ENCODE peak calls at places on chromosomes 5 and 9, in six cellular contexts. X, W, H, K, T and N are unnamed samples.

GRCh38 chr5:118553662-118554061 is 434.7 kb downstream of the DTWD2 start:
- DNase-seq in X (no peak), W (peak), H (no peak), K (peak), T (no peak), N (no peak)

GRCh38 chr5:117741655-117742226 is 1167.1 kb upstream of the SEMA6A start:
- DNase-seq in X (no peak), W (no peak), H (no peak), K (no peak), T (no peak), N (no peak)

GRCh38 chr5:93926831-93927600 is 185.6 kb upstream of the POU5F2 start:
- DNase-seq in X (no peak), W (no peak), H (no peak), K (peak), T (no peak), N (no peak)

GRCh38 chr5:134568761-134569725 is 43.6 kb downstream of the JADE2 start:
- DNase-seq in X (no peak), W (peak), H (peak), K (peak), T (peak), N (no peak)

GRCh38 chr5:174692982-174693422 is 31.4 kb upstream of the MSX2 start:
- DNase-seq in X (no peak), W (no peak), H (no peak), K (no peak), T (peak), N (no peak)

GRCh38 chr5:72314571-72315172 is 5.4 kb downstream of the MRPS27 start:
- DNase-seq in X (no peak), W (peak), H (no peak), K (peak), T (no peak), N (no peak)

GRCh38 chr5:82662340-82662739 is 384.2 kb upstream of the RPS23 start:
- DNase-seq in X (no peak), W (no peak), H (no peak), K (no peak), T (no peak), N (no peak)

GRCh38 chr5:18202147-18202546 is 567.9 kb downstream of the TAF11L14 start:
- DNase-seq in X (no peak), W (no peak), H (no peak), K (no peak), T (no peak), N (no peak)

GRCh38 chr5:148909766-148910165 is 83.4 kb downstream of the ADRB2 start:
- DNase-seq in X (no peak), W (peak), H (no peak), K (no peak), T (no peak), N (no peak)

GRCh38 chr5:124774002-124774318 is 27.5 kb upstream of the ZNF608 start:
- DNase-seq in X (no peak), W (no peak), H (no peak), K (no peak), T (no peak), N (no peak)

GRCh38 chr5:134136771-134137170 is 22.3 kb downstream of the TCF7 start:
- DNase-seq in X (no peak), W (no peak), H (peak), K (no peak), T (no peak), N (no peak)

GRCh38 chr9:29456940-29457339 is 1883.7 kb upstream of the C9orf72 start:
- DNase-seq in X (no peak), W (peak), H (no peak), K (no peak), T (no peak), N (no peak)

GRCh38 chr5:135242496-135243193 is 156.4 kb downstream of the MACROH2A1 start:
- DNase-seq in X (no peak), W (no peak), H (peak), K (peak), T (no peak), N (no peak)

GRCh38 chr5:27854243-27854852 is 816.0 kb upstream of the CDH9 start:
- DNase-seq in X (no peak), W (peak), H (no peak), K (no peak), T (no peak), N (no peak)

GRCh38 chr5:88875609-88876234 is 7.3 kb downstream of the MEF2C start:
- DNase-seq in X (no peak), W (peak), H (no peak), K (no peak), T (no peak), N (no peak)

GRCh38 chr9:130555968-130556367 is 23.4 kb upstream of the FUBP3 start:
- DNase-seq in X (no peak), W (peak), H (no peak), K (peak), T (no peak), N (no peak)

GRCh38 chr5:179303801-179304200 is 41.5 kb downstream of the ADAMTS2 start:
- DNase-seq in X (no peak), W (no peak), H (peak), K (no peak), T (no peak), N (no peak)

GRCh38 chr9:713046-713445 is 128.5 kb upstream of the DMRT1 start:
- DNase-seq in X (no peak), W (no peak), H (no peak), K (no peak), T (no peak), N (no peak)

GRCh38 chr5:89437450-89438435 is 554.8 kb upstream of the MEF2C start:
- DNase-seq in X (no peak), W (peak), H (no peak), K (peak), T (no peak), N (no peak)

GRCh38 chr5:71880531-71880930 is 161.5 kb downstream of the CARTPT start:
- DNase-seq in X (no peak), W (no peak), H (no peak), K (no peak), T (no peak), N (no peak)

GRCh38 chr5:38807570-38808461 is 38.0 kb upstream of the OSMR start:
- DNase-seq in X (no peak), W (peak), H (no peak), K (peak), T (no peak), N (no peak)

GRCh38 chr5:76604838-76605237 is 18.4 kb downstream of the F2RL2 start:
- DNase-seq in X (no peak), W (peak), H (no peak), K (peak), T (no peak), N (no peak)

GRCh38 chr9:79154806-79155205 is 417.0 kb upstream of the TLE4 start:
- DNase-seq in X (no peak), W (no peak), H (no peak), K (peak), T (no peak), N (no peak)

GRCh38 chr5:137145726-137146125 is 353.4 kb downstream of the SPOCK1 start:
- DNase-seq in X (no peak), W (no peak), H (no peak), K (peak), T (no peak), N (no peak)

GRCh38 chr5:75138674-75139073 is 86.3 kb upstream of the GCNT4 start:
- DNase-seq in X (no peak), W (no peak), H (no peak), K (no peak), T (no peak), N (no peak)

GRCh38 chr9:119771336-119771735 is 402.1 kb upstream of the BRINP1 start:
- DNase-seq in X (no peak), W (no peak), H (no peak), K (no peak), T (no peak), N (no peak)

GRCh38 chr9:100277166-100277979 is 75.4 kb downstream of the TEX10 start:
- DNase-seq in X (no peak), W (no peak), H (no peak), K (peak), T (no peak), N (no peak)

GRCh38 chr9:4592886-4593285 is 69.2 kb upstream of the PLPP6 start:
- DNase-seq in X (no peak), W (no peak), H (no peak), K (peak), T (no peak), N (no peak)

GRCh38 chr9:116234091-116234490 is 80.5 kb downstream of the PAPPA start:
- DNase-seq in X (no peak), W (peak), H (no peak), K (peak), T (no peak), N (no peak)

GRCh38 chr5:36370073-36370472 is 68.4 kb upstream of the RANBP3L start:
- DNase-seq in X (no peak), W (no peak), H (no peak), K (no peak), T (no peak), N (no peak)

GRCh38 chr5:36369092-36369737 is 67.5 kb upstream of the RANBP3L start:
- DNase-seq in X (no peak), W (peak), H (no peak), K (peak), T (no peak), N (no peak)

GRCh38 chr5:36366883-36367282 is 65.2 kb upstream of the RANBP3L start:
- DNase-seq in X (no peak), W (peak), H (no peak), K (peak), T (no peak), N (no peak)

GRCh38 chr5:36364473-36364872 is 62.8 kb upstream of the RANBP3L start:
- DNase-seq in X (no peak), W (no peak), H (no peak), K (no peak), T (no peak), N (no peak)

GRCh38 chr5:36367524-36367923 is 65.8 kb upstream of the RANBP3L start:
- DNase-seq in X (no peak), W (no peak), H (no peak), K (peak), T (no peak), N (no peak)
- TF ChIP-seq CTCF in X (no peak), W (no peak), H (no peak), K (no peak), T (no peak), N (no peak)

DNA sequence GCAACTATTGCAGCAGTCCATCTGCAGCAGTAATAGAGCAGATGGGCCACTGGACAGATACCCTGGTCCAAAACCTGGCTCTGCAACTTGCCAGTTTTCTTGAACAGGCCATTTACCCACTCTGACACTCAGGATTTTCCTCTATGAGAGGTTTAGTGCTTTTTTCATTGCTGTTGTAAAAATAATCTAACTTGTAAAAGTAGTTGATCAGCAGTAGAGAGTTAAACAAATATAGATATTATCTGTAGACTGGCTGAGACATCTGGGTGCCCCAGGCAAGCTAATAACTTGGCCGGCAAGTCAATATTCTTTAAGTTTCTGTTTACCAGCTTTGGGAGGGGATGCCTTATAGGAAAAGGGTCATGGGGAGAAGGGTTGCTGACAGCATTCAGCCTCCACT is 4.1 kb downstream of the DAPK1 start:
- DNase-seq in X (no peak), W (no peak), H (no peak), K (no peak), T (no peak), N (no peak)
- H3K4me3 ChIP-seq in X (no peak), W (no peak), H (no peak), K (no peak), T (no peak), N (no peak)

GRCh38 chr5:61009907-61010306 is 64.9 kb downstream of the NDUFAF2 start:
- DNase-seq in X (no peak), W (no peak), H (no peak), K (no peak), T (no peak), N (no peak)

GRCh38 chr5:61010759-61011460 is 65.9 kb downstream of the NDUFAF2 start:
- DNase-seq in X (no peak), W (peak), H (no peak), K (no peak), T (no peak), N (no peak)
- TF ChIP-seq CTCF in X (no peak), W (peak), H (no peak), K (peak), T (peak), N (no peak)

GRCh38 chr9:137030931-137031527 is 859 bp downstream of the FUT7 start:
- DNase-seq in X (no peak), W (no peak), H (no peak), K (no peak), T (no peak), N (no peak)
- H3K4me3 ChIP-seq in X (peak), W (no peak), H (no peak), K (no peak), T (no peak), N (no peak)

GRCh38 chr9:110583237-110583636 is 3.7 kb upstream of the SVEP1 start:
- DNase-seq in X (no peak), W (peak), H (no peak), K (peak), T (no peak), N (no peak)
- TF ChIP-seq CTCF in X (no peak), W (peak), H (peak), K (peak), T (no peak), N (no peak)

DNA sequence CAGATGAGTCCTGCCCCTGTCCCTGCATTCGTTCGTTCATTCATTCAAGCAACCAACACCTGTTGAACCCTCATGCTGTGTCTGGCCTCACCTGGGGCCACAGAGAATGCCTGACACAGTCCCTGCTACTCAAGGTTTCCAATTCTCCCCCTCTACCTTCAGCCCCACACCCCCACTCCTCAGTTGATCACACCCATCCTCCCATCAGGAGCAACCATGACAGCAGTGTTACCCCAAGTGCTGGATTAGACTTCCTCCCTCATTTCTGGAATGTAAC is 57.1 kb downstream of the SMIM23 start:
- DNase-seq in X (no peak), W (no peak), H (no peak), K (no peak), T (no peak), N (no peak)
- H3K4me3 ChIP-seq in X (no peak), W (no peak), H (no peak), K (no peak), T (no peak), N (no peak)

GRCh38 chr9:133591985-133592384 is 17.2 kb downstream of the FAM163B start:
- DNase-seq in X (no peak), W (no peak), H (no peak), K (no peak), T (no peak), N (no peak)

GRCh38 chr9:133591116-133591910 is 17.9 kb downstream of the FAM163B start:
- DNase-seq in X (no peak), W (no peak), H (no peak), K (no peak), T (no peak), N (no peak)

GRCh38 chr9:133590231-133590855 is 18.8 kb downstream of the FAM163B start:
- DNase-seq in X (no peak), W (no peak), H (no peak), K (no peak), T (no peak), N (no peak)

GRCh38 chr9:133587466-133587865 is 21.7 kb downstream of the FAM163B start:
- DNase-seq in X (no peak), W (no peak), H (no peak), K (no peak), T (no peak), N (no peak)

DNA sequence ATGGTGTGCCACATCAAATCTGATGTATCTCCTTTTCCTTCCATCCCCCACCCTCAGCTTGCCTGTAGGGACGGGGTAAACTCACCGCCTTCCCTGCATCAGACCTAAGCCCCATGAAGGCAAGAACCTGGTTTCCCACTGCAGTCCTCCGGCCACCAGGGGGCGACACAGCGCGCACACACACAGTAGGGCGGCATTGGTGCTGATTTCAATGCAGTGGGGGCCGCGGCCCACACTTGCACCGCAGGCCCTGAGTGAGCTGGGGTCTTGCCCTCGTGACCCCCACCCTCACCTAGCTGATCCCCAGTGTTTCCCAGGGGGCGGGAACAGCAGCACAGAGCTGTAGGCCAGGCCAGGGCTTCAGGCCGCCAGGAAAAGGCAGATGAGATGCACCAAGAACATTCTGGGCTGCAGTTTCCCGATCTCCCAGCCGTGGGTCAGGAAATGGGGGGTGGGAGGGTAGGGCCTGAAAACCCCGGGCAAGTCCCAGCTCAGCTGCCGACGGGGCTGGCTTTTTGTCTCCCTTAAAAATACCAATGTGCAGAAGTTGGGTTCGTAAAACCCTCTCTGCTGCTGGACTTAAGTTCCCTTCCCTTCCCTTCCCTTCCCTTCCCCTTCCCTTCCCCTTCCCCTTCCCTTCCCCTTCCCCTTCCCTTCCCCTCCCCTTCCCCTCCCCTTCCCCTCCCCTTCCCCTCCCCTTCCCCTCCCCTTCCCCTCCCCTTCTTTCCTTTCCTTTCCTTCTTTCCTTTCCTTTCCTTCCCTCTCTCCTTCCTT is 19.5 kb downstream of the FAM163B start:
- DNase-seq in X (no peak), W (no peak), H (no peak), K (no peak), T (no peak), N (no peak)
- TF ChIP-seq CTCF in X (peak), W (peak), H (peak), K (peak), T (peak), N (peak)

GRCh38 chr9:12722131-12722530 is 28.9 kb downstream of the TYRP1 start:
- DNase-seq in X (no peak), W (no peak), H (no peak), K (peak), T (no peak), N (no peak)
- H3K4me3 ChIP-seq in X (no peak), W (no peak), H (no peak), K (no peak), T (no peak), N (no peak)

GRCh38 chr5:11785771-11786342 is 118.4 kb downstream of the CTNND2 start:
- DNase-seq in X (no peak), W (peak), H (no peak), K (no peak), T (no peak), N (no peak)

GRCh38 chr5:11777096-11777495 is 127.2 kb downstream of the CTNND2 start:
- DNase-seq in X (no peak), W (peak), H (no peak), K (no peak), T (no peak), N (no peak)

GRCh38 chr5:11780641-11781345 is 123.5 kb downstream of the CTNND2 start:
- DNase-seq in X (no peak), W (no peak), H (no peak), K (no peak), T (no peak), N (no peak)
- TF ChIP-seq CTCF in X (no peak), W (no peak), H (no peak), K (no peak), T (no peak), N (no peak)

DNA sequence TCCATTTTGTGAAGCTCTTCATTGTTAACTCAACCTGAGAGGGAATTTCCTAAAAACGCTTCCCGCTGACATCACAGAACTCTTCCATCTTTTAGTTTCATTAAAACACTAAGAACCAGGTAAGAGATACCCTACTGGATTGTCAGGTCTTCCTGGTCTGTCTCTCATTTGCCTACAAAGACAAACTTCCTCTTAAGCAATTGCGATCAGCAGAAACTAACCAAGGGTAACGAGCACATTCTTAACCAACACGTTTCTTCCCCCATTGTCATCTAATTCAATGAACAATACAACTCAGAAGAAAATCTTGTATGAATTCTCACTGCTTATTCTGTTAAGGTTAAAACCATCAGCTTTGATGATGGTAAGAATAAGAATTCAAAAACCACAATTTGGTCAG is 6.6 kb downstream of the FBXW11 start:
- DNase-seq in X (no peak), W (no peak), H (no peak), K (no peak), T (no peak), N (no peak)
- H3K4me3 ChIP-seq in X (peak), W (no peak), H (no peak), K (no peak), T (no peak), N (no peak)